ENCODE peak calls at places on chromosomes 4 and X, in five cellular contexts. One of them, this sample, is unnamed.

GRCh38 chr4:15848191-15848842 is 70.2 kb downstream of the CD38 start:
- DNase-seq in stomach: no peak
- DNase-seq in AG10803: no peak
- DNase-seq in astrocyte of the spinal cord: peak
- DNase-seq in heart right ventricle: no peak
- DNase-seq in this sample: no peak

GRCh38 chrX:115949900-115950822 is 220.4 kb upstream of the AGTR2 start:
- DNase-seq in stomach: peak
- DNase-seq in AG10803: no peak
- DNase-seq in astrocyte of the spinal cord: no peak
- DNase-seq in heart right ventricle: no peak
- DNase-seq in this sample: no peak

GRCh38 chrX:50635162-50635561 is 164.5 kb upstream of the DGKK start:
- DNase-seq in stomach: no peak
- DNase-seq in AG10803: no peak
- DNase-seq in astrocyte of the spinal cord: no peak
- DNase-seq in heart right ventricle: no peak
- DNase-seq in this sample: no peak

GRCh38 chr4:14264437-14264836 is 636.9 kb upstream of the BOD1L1 start:
- DNase-seq in stomach: no peak
- DNase-seq in AG10803: no peak
- DNase-seq in astrocyte of the spinal cord: no peak
- DNase-seq in heart right ventricle: no peak
- DNase-seq in this sample: no peak

GRCh38 chrX:135477576-135477975 is 42.9 kb upstream of the INTS6L start:
- DNase-seq in stomach: peak
- DNase-seq in AG10803: peak
- DNase-seq in astrocyte of the spinal cord: peak
- DNase-seq in heart right ventricle: peak
- DNase-seq in this sample: peak

GRCh38 chr4:174808119-174808518 is 20.9 kb downstream of the GLRA3 start:
- DNase-seq in stomach: no peak
- DNase-seq in AG10803: no peak
- DNase-seq in astrocyte of the spinal cord: no peak
- DNase-seq in heart right ventricle: no peak
- DNase-seq in this sample: no peak

GRCh38 chr4:104424368-104424921 is 70.2 kb downstream of the CXXC4 start:
- DNase-seq in stomach: no peak
- DNase-seq in AG10803: no peak
- DNase-seq in astrocyte of the spinal cord: no peak
- DNase-seq in heart right ventricle: no peak
- DNase-seq in this sample: no peak

GRCh38 chr4:81207793-81208192 is 7.2 kb downstream of the PRKG2 start:
- DNase-seq in stomach: no peak
- DNase-seq in AG10803: peak
- DNase-seq in astrocyte of the spinal cord: peak
- DNase-seq in heart right ventricle: no peak
- DNase-seq in this sample: peak

GRCh38 chr4:77465271-77465670 is 140.3 kb upstream of the CXCL13 start:
- DNase-seq in stomach: peak
- DNase-seq in AG10803: peak
- DNase-seq in astrocyte of the spinal cord: peak
- DNase-seq in heart right ventricle: no peak
- DNase-seq in this sample: no peak

GRCh38 chr4:106444557-106444956 is 76.0 kb upstream of the GIMD1 start:
- DNase-seq in stomach: no peak
- DNase-seq in AG10803: peak
- DNase-seq in astrocyte of the spinal cord: peak
- DNase-seq in heart right ventricle: no peak
- DNase-seq in this sample: peak

GRCh38 chr4:154779362-154779947 is 1.6 kb upstream of the RBM46 start:
- DNase-seq in stomach: no peak
- DNase-seq in AG10803: peak
- DNase-seq in astrocyte of the spinal cord: peak
- DNase-seq in heart right ventricle: no peak
- DNase-seq in this sample: peak

GRCh38 chr4:76585897-76586360 is 150.9 kb downstream of the SHROOM3 start:
- DNase-seq in stomach: peak
- DNase-seq in AG10803: no peak
- DNase-seq in astrocyte of the spinal cord: peak
- DNase-seq in heart right ventricle: peak
- DNase-seq in this sample: no peak

GRCh38 chrX:10486373-10486772 is 134.0 kb downstream of the MID1 start:
- DNase-seq in stomach: no peak
- DNase-seq in AG10803: peak
- DNase-seq in astrocyte of the spinal cord: peak
- DNase-seq in heart right ventricle: no peak
- DNase-seq in this sample: no peak

GRCh38 chr4:167119392-167119791 is 114.9 kb downstream of the SPOCK3 start:
- DNase-seq in stomach: no peak
- DNase-seq in AG10803: no peak
- DNase-seq in astrocyte of the spinal cord: no peak
- DNase-seq in heart right ventricle: no peak
- DNase-seq in this sample: no peak

GRCh38 chrX:48933757-48934156 is 14.9 kb upstream of the PIM2 start:
- DNase-seq in stomach: no peak
- DNase-seq in AG10803: no peak
- DNase-seq in astrocyte of the spinal cord: no peak
- DNase-seq in heart right ventricle: no peak
- DNase-seq in this sample: no peak

GRCh38 chrX:31153475-31154047 is 81.7 kb upstream of the FTHL17 start:
- DNase-seq in stomach: no peak
- DNase-seq in AG10803: no peak
- DNase-seq in astrocyte of the spinal cord: no peak
- DNase-seq in heart right ventricle: no peak
- DNase-seq in this sample: no peak

GRCh38 chr4:8403173-8403753 is 37.3 kb downstream of the ACOX3 start:
- DNase-seq in stomach: peak
- DNase-seq in AG10803: peak
- DNase-seq in astrocyte of the spinal cord: peak
- DNase-seq in heart right ventricle: peak
- DNase-seq in this sample: peak

GRCh38 chr4:14906805-14907204 is 95.5 kb upstream of the CPEB2 start:
- DNase-seq in stomach: no peak
- DNase-seq in AG10803: no peak
- DNase-seq in astrocyte of the spinal cord: peak
- DNase-seq in heart right ventricle: no peak
- DNase-seq in this sample: no peak

GRCh38 chr4:1833307-1834046 is 22.5 kb downstream of the LETM1 start:
- DNase-seq in stomach: no peak
- DNase-seq in AG10803: no peak
- DNase-seq in astrocyte of the spinal cord: no peak
- DNase-seq in heart right ventricle: no peak
- DNase-seq in this sample: no peak

GRCh38 chrX:115560978-115561604 is at the start of gene PLS3:
- DNase-seq in stomach: peak
- DNase-seq in AG10803: peak
- DNase-seq in astrocyte of the spinal cord: peak
- DNase-seq in heart right ventricle: peak
- DNase-seq in this sample: peak

GRCh38 chr4:61200195-61200990 is at the start of gene ADGRL3:
- DNase-seq in stomach: no peak
- DNase-seq in AG10803: no peak
- DNase-seq in astrocyte of the spinal cord: peak
- DNase-seq in heart right ventricle: peak
- DNase-seq in this sample: no peak

GRCh38 chr4:54099959-54100606 is at the start of gene GSX2:
- DNase-seq in stomach: no peak
- DNase-seq in AG10803: peak
- DNase-seq in astrocyte of the spinal cord: no peak
- DNase-seq in heart right ventricle: no peak
- DNase-seq in this sample: no peak

GRCh38 chr4:41204400-41204978 is 9.9 kb downstream of the APBB2 start:
- DNase-seq in stomach: peak
- DNase-seq in AG10803: peak
- DNase-seq in astrocyte of the spinal cord: peak
- DNase-seq in heart right ventricle: peak
- DNase-seq in this sample: no peak

GRCh38 chr4:152735302-152735917 is 44.1 kb downstream of the TIGD4 start:
- DNase-seq in stomach: no peak
- DNase-seq in AG10803: peak
- DNase-seq in astrocyte of the spinal cord: peak
- DNase-seq in heart right ventricle: no peak
- DNase-seq in this sample: peak

GRCh38 chr4:54678826-54679225 is 21.1 kb downstream of the KIT start:
- DNase-seq in stomach: no peak
- DNase-seq in AG10803: no peak
- DNase-seq in astrocyte of the spinal cord: no peak
- DNase-seq in heart right ventricle: no peak
- DNase-seq in this sample: no peak

GRCh38 chr4:102403115-102403514 is 57.8 kb upstream of the SLC39A8 start:
- DNase-seq in stomach: no peak
- DNase-seq in AG10803: no peak
- DNase-seq in astrocyte of the spinal cord: no peak
- DNase-seq in heart right ventricle: no peak
- DNase-seq in this sample: no peak
- H3K4me3 ChIP-seq in stomach: no peak
- H3K4me3 ChIP-seq in AG10803: no peak
- H3K4me3 ChIP-seq in astrocyte of the spinal cord: no peak
- H3K4me3 ChIP-seq in heart right ventricle: no peak
- H3K4me3 ChIP-seq in this sample: no peak

GRCh38 chrX:11531226-11531625 is 134.5 kb downstream of the ARHGAP6 start:
- DNase-seq in stomach: no peak
- DNase-seq in AG10803: no peak
- DNase-seq in astrocyte of the spinal cord: peak
- DNase-seq in heart right ventricle: no peak
- DNase-seq in this sample: peak
- TF ChIP-seq CTCF in stomach: no peak
- TF ChIP-seq CTCF in AG10803: peak
- TF ChIP-seq CTCF in astrocyte of the spinal cord: no peak
- TF ChIP-seq CTCF in heart right ventricle: peak
- TF ChIP-seq CTCF in this sample: peak

DNA sequence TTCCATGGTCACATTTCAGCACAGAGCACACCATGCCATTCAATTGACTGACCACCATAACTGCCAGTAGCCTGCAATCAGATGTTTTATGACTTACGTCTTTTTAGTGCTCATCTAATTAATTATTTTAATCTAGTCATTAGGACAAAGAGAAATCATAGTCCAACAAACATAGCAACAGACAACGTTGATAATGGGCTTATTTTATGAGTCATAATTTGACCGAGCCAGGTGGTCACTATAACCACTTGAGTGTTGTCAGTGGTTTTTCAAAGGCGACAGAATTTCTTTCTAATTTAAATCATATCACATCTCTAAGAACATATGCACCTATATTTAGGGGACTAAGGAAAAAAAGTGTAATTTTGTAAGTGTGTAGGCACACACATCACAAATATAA is 1.9 kb downstream of the SEC24D start:
- DNase-seq in stomach: no peak
- DNase-seq in AG10803: no peak
- DNase-seq in astrocyte of the spinal cord: peak
- DNase-seq in heart right ventricle: no peak
- DNase-seq in this sample: no peak
- H3K4me3 ChIP-seq in stomach: no peak
- H3K4me3 ChIP-seq in AG10803: peak
- H3K4me3 ChIP-seq in astrocyte of the spinal cord: peak
- H3K4me3 ChIP-seq in heart right ventricle: peak
- H3K4me3 ChIP-seq in this sample: peak

GRCh38 chr4:186621959-186622553 is 66.7 kb upstream of the MTNR1A start:
- DNase-seq in stomach: no peak
- DNase-seq in AG10803: peak
- DNase-seq in astrocyte of the spinal cord: peak
- DNase-seq in heart right ventricle: no peak
- DNase-seq in this sample: peak
- TF ChIP-seq CTCF in stomach: no peak
- TF ChIP-seq CTCF in AG10803: peak
- TF ChIP-seq CTCF in astrocyte of the spinal cord: peak
- TF ChIP-seq CTCF in heart right ventricle: no peak
- TF ChIP-seq CTCF in this sample: peak

GRCh38 chr4:87069037-87069742 is 134.4 kb downstream of the AFF1 start:
- DNase-seq in stomach: no peak
- DNase-seq in AG10803: no peak
- DNase-seq in astrocyte of the spinal cord: no peak
- DNase-seq in heart right ventricle: no peak
- DNase-seq in this sample: no peak
- H3K4me3 ChIP-seq in stomach: no peak
- H3K4me3 ChIP-seq in AG10803: no peak
- H3K4me3 ChIP-seq in astrocyte of the spinal cord: no peak
- H3K4me3 ChIP-seq in heart right ventricle: no peak
- H3K4me3 ChIP-seq in this sample: no peak

GRCh38 chr4:89119836-89120235 is 8.5 kb downstream of the TIGD2 start:
- DNase-seq in stomach: no peak
- DNase-seq in AG10803: no peak
- DNase-seq in astrocyte of the spinal cord: no peak
- DNase-seq in heart right ventricle: no peak
- DNase-seq in this sample: no peak
- TF ChIP-seq CTCF in stomach: no peak
- TF ChIP-seq CTCF in AG10803: no peak
- TF ChIP-seq CTCF in astrocyte of the spinal cord: no peak
- TF ChIP-seq CTCF in heart right ventricle: no peak
- TF ChIP-seq CTCF in this sample: no peak

DNA sequence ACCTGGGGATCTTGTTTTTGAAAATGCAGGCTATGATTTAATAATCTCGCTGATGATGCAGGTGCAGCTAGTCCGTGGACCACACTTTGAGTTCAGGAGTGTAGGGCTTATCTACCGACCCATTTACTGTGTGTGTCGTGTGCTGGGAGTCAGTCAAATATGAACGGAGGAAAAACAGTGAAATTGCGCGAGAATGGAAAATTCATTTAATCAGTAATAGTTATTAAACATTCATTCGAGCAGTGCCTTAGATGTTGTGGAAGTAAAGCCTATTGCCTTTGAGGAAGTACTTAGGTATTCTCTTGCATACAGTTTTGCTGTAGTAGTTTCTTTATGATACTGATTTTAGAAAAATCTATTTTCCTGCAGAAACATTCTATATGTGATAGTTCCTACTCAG is 725 bp downstream of the RAB33B start:
- DNase-seq in stomach: no peak
- DNase-seq in AG10803: no peak
- DNase-seq in astrocyte of the spinal cord: peak
- DNase-seq in heart right ventricle: no peak
- DNase-seq in this sample: no peak
- H3K4me3 ChIP-seq in stomach: peak
- H3K4me3 ChIP-seq in AG10803: peak
- H3K4me3 ChIP-seq in astrocyte of the spinal cord: peak
- H3K4me3 ChIP-seq in heart right ventricle: peak
- H3K4me3 ChIP-seq in this sample: peak